ENCODE peak calls at places on chromosomes 1 and 21, in nine cellular contexts. C is fibroblast of lung; Z is cardiac muscle cell; P is tibial artery; U is CD8-positive, alpha-beta T cell; M is MM.1S; E is heart left ventricle; I is HCT116; R is PC-3. O is an unnamed sample.

GRCh38 chr1:59747469-59748014 is 67.2 kb upstream of the HOOK1 start:
- DNase-seq in E (no peak), Z (peak; percentile 27), U (no peak), R (no peak), M (no peak), P (no peak), I (no peak), C (peak; percentile 33), O (no peak)

GRCh38 chr1:36520056-36520455 is 37.3 kb upstream of the CSF3R start:
- DNase-seq in E (no peak), P (no peak), C (no peak), R (no peak), U (no peak), Z (no peak), I (no peak), M (no peak), O (no peak)

GRCh38 chr1:86542626-86543025 is 4.3 kb upstream of the CLCA4 start:
- DNase-seq in U (no peak), M (no peak), C (peak; percentile 23), P (no peak), E (no peak), Z (no peak), R (peak; percentile 78), I (no peak), O (no peak)

GRCh38 chr1:109620396-109620817 is 770 bp downstream of the AMPD2 start:
- DNase-seq in P (no peak), E (peak; percentile 66), C (peak; percentile 61), R (peak; percentile 40), U (no peak), Z (peak; percentile 75), I (no peak), M (no peak), O (peak; percentile 47)

GRCh38 chr1:18880585-18880984 is 21.1 kb upstream of the TAS1R2 start:
- DNase-seq in I (no peak), M (no peak), R (no peak), C (no peak), P (no peak), Z (no peak), E (no peak), U (no peak), O (no peak)

GRCh38 chr1:146012703-146013565 is 8.6 kb downstream of the HJV start:
- DNase-seq in U (peak; percentile 31), R (peak; percentile 96), M (peak; percentile 81), C (peak; percentile 87), E (no peak), I (peak; percentile 83), Z (peak; percentile 83), P (peak; percentile 55), O (no peak)

GRCh38 chr1:218171302-218171893 is 113.7 kb upstream of the RRP15 start:
- DNase-seq in U (no peak), Z (peak; percentile 58), P (no peak), I (peak; percentile 24), E (no peak), M (peak; percentile 69), C (peak; percentile 26), R (peak; percentile 87), O (no peak)

GRCh38 chr1:29829448-29830344 is 593.4 kb downstream of the PTPRU start:
- DNase-seq in Z (no peak), C (no peak), I (no peak), M (no peak), R (no peak), E (no peak), U (no peak), P (no peak), O (no peak)

GRCh38 chr1:177170756-177171535 is at the start of gene BRINP2:
- DNase-seq in M (peak; percentile 94), P (no peak), Z (peak; percentile 30), E (peak; percentile 62), I (no peak), R (peak; percentile 75), C (peak; percentile 37), U (no peak), O (peak; percentile 50)

GRCh38 chr21:35139382-35139715 is 90.2 kb upstream of the RUNX1 start:
- DNase-seq in P (no peak), R (no peak), U (no peak), M (no peak), C (peak; percentile 55), I (no peak), Z (no peak), E (no peak), O (no peak)

GRCh38 chr1:207405814-207406213 is 48.3 kb upstream of the CR2 start:
- DNase-seq in C (no peak), E (no peak), M (no peak), U (no peak), R (peak; percentile 28), P (no peak), Z (no peak), I (no peak), O (no peak)

GRCh38 chr1:232147215-232147614 is 482.7 kb downstream of the SIPA1L2 start:
- DNase-seq in M (no peak), Z (no peak), C (no peak), E (no peak), I (no peak), P (no peak), R (no peak), U (no peak), O (no peak)

GRCh38 chr1:51512611-51513010 is 6.5 kb downstream of the EPS15 start:
- DNase-seq in P (no peak), U (no peak), C (no peak), Z (no peak), E (no peak), I (no peak), R (no peak), M (peak; percentile 29), O (no peak)

GRCh38 chr1:91720044-91720443 is 165.9 kb downstream of the TGFBR3 start:
- DNase-seq in Z (no peak), P (no peak), C (no peak), U (no peak), M (no peak), R (no peak), E (no peak), I (no peak), O (no peak)

GRCh38 chr21:45535341-45536081 is 6.7 kb downstream of the SLC19A1 start:
- DNase-seq in I (no peak), Z (no peak), U (no peak), C (no peak), R (no peak), P (no peak), M (no peak), E (peak; percentile 28), O (no peak)

GRCh38 chr1:33255347-33256311 is 663 bp upstream of the ZNF362 start:
- DNase-seq in M (peak; percentile 80), U (no peak), I (peak; percentile 83), P (peak; percentile 83), R (peak; percentile 88), E (peak; percentile 91), C (peak; percentile 55), Z (peak; percentile 55), O (peak; percentile 76)

GRCh38 chr1:197737916-197738315 is 37.4 kb downstream of the DENND1B start:
- DNase-seq in R (no peak), E (no peak), U (no peak), I (no peak), P (no peak), C (no peak), M (no peak), Z (no peak), O (no peak)

DNA sequence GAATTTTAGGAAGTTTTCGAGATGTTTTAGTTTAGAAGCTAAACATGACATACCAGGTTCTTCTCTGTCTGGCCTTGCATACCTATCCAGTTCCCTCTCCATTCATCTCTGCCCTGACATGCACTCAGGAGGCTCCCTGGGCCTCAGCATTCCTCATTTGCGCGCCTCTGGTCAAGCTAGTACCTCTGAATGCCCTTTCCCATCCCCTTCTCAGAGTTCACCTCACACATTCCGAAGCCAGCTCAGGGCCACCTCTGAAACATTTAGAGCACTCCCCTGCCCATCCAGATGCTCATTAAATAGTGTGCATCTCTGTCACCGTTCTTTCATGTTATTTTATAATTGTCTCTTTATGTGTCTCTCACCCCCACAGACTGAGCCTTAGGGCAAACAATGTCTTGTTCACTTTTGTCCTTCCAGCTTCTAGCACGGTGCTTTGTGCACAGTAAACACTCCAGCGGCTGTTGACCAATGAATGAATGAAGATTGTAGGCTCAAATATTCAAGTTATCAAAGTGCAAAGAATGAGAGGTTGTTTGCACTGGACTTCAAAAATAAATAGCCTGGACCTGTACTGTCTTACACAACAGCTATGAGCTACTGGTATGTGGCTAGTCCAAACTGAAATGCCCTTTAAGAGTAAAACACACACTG is 1.2 kb upstream of the DHCR24 start:
- DNase-seq in C (no peak), E (no peak), Z (no peak), I (no peak), U (no peak), P (no peak), R (no peak), M (no peak), O (no peak)
- H3K27ac ChIP-seq in C (no peak overlapping the region), E (no peak overlapping the region), Z (peak overlapping the region; percentile 76), I (no peak overlapping the region), U (no peak overlapping the region), P (no peak overlapping the region), R (no peak overlapping the region), M (no peak overlapping the region), O (no peak overlapping the region)

GRCh38 chr1:241459186-241459802 is 60.3 kb downstream of the FH start:
- DNase-seq in R (no peak), Z (no peak), E (no peak), U (no peak), I (no peak), C (no peak), M (no peak), P (no peak), O (no peak)

GRCh38 chr1:241453732-241454131 is 65.8 kb downstream of the FH start:
- DNase-seq in E (no peak), P (no peak), I (no peak), M (no peak), C (no peak), Z (no peak), U (no peak), R (no peak), O (no peak)

GRCh38 chr1:241456743-241457142 is 62.8 kb downstream of the FH start:
- DNase-seq in C (no peak), Z (no peak), I (no peak), R (no peak), E (no peak), P (no peak), M (no peak), U (no peak), O (no peak)

GRCh38 chr1:241460098-241460873 is 59.3 kb downstream of the FH start:
- DNase-seq in I (no peak), Z (no peak), E (no peak), M (no peak), R (no peak), C (no peak), P (no peak), U (no peak), O (no peak)

GRCh38 chr1:241457421-241457820 is 62.1 kb downstream of the FH start:
- DNase-seq in P (no peak), E (no peak), M (no peak), Z (no peak), I (no peak), R (no peak), C (no peak), U (no peak), O (no peak)
- H3K4me1 ChIP-seq in P (no peaks in the 10 kb centered on the region), E (no peaks in the 10 kb centered on the region), M (no peaks in the 10 kb centered on the region), Z (no peaks in the 10 kb centered on the region), I (no peaks in the 10 kb centered on the region), R (peaks cover 5% of the 10 kb centered on the region), C (no peaks in the 10 kb centered on the region), U (no peaks in the 10 kb centered on the region), O (no peaks in the 10 kb centered on the region)

GRCh38 chr1:83545450-83545849 is 453.5 kb downstream of the TTLL7 start:
- DNase-seq in M (no peak), Z (no peak), R (peak; percentile 16), E (no peak), P (no peak), I (no peak), C (no peak), U (no peak), O (no peak)
- TF ChIP-seq CTCF in M (no peak), Z (no peak), R (peak; percentile 38), E (no peak), P (no peak), I (peak; percentile 41), C (no peak), U (no peak), O (no peak)

GRCh38 chr1:212254853-212255363 is 30.3 kb upstream of the PPP2R5A start:
- DNase-seq in Z (peak; percentile 52), R (no peak), I (no peak), E (no peak), U (no peak), C (no peak), P (no peak), M (no peak), O (no peak)
- H3K27ac ChIP-seq in Z (no peak overlapping the region), R (no peak overlapping the region), I (no peak overlapping the region), E (no peak overlapping the region), U (no peak overlapping the region), C (no peak overlapping the region), P (no peak overlapping the region), M (no peak overlapping the region), O (no peak overlapping the region)